ENCODE peak calls at places on chromosome 1, in eight cellular contexts. R is GM23338, P is breast epithelium, W is K562, G is HL-60, F is sigmoid colon, Q is stomach, T is prostate gland. H is an unnamed sample.

GRCh38 chr1:121459235-121459634 is 274.5 kb downstream of the SRGAP2C start:
- DNase-seq in R (no peak), P (no peak), W (no peak), G (no peak), F (no peak), Q (no peak), T (no peak), H (no peak)

GRCh38 chr1:185696419-185697150 is 37.6 kb upstream of the HMCN1 start:
- DNase-seq in R (no peak), P (no peak), W (no peak), G (no peak), F (no peak), Q (no peak), T (no peak), H (no peak)

GRCh38 chr1:237736372-237737029 is 154.2 kb downstream of the ZP4 start:
- DNase-seq in R (peak), P (no peak), W (peak), G (no peak), F (no peak), Q (no peak), T (no peak), H (no peak)

GRCh38 chr1:77473690-77474089 is 191.9 kb downstream of the AK5 start:
- DNase-seq in R (no peak), P (no peak), W (no peak), G (no peak), F (no peak), Q (no peak), T (no peak), H (no peak)

GRCh38 chr1:22503721-22504410 is 52.2 kb downstream of the ZBTB40 start:
- DNase-seq in R (no peak), P (no peak), W (no peak), G (no peak), F (no peak), Q (no peak), T (no peak), H (no peak)

GRCh38 chr1:168504064-168504837 is 39.5 kb downstream of the XCL2 start:
- DNase-seq in R (no peak), P (no peak), W (no peak), G (peak), F (peak), Q (peak), T (no peak), H (peak)

GRCh38 chr1:26690157-26690556 is 5.7 kb upstream of the ARID1A start:
- DNase-seq in R (no peak), P (no peak), W (peak), G (peak), F (no peak), Q (no peak), T (no peak), H (no peak)

GRCh38 chr1:170545476-170545875 is 13.5 kb downstream of the GORAB start:
- DNase-seq in R (no peak), P (no peak), W (no peak), G (no peak), F (no peak), Q (no peak), T (no peak), H (no peak)

GRCh38 chr1:212916395-212917133 is 33.8 kb upstream of the VASH2 start:
- DNase-seq in R (peak), P (no peak), W (peak), G (peak), F (no peak), Q (peak), T (peak), H (no peak)

GRCh38 chr1:2442676-2443075 is 30.3 kb upstream of the PEX10 start:
- DNase-seq in R (no peak), P (no peak), W (no peak), G (no peak), F (no peak), Q (no peak), T (no peak), H (no peak)

GRCh38 chr1:2443285-2444137 is 31.1 kb upstream of the PEX10 start:
- DNase-seq in R (peak), P (no peak), W (no peak), G (no peak), F (no peak), Q (no peak), T (no peak), H (no peak)

GRCh38 chr1:2444138-2444591 is 31.8 kb upstream of the PEX10 start:
- DNase-seq in R (no peak), P (no peak), W (no peak), G (no peak), F (no peak), Q (no peak), T (no peak), H (no peak)

GRCh38 chr1:2439369-2439768 is 27.0 kb upstream of the PEX10 start:
- DNase-seq in R (no peak), P (no peak), W (no peak), G (no peak), F (no peak), Q (no peak), T (no peak), H (no peak)

DNA sequence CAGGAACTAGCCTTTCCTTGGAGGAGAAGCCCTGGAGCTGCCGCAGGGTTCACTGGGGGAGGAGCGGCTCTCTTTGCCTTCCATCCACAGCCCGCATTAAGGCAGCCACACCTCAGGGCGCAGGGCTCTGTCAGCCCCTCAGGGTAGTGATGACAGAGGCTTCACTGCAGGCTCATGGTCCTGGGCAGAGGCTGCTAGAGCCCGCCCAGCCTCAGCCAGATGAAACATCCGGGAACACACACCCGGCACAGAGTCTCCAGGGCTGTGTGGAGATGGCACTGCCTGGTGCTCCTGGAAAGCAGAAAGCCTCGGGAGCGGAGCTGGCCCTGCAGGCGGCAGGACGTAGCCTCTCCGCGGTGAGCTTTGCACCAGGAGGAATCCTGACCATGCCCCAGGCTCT is 29.4 kb upstream of the PEX10 start:
- DNase-seq in R (no peak), P (no peak), W (no peak), G (no peak), F (no peak), Q (no peak), T (no peak), H (no peak)
- TF ChIP-seq POLR2AphosphoS5 in R (no peak), P (no peak), W (no peak), G (no peak), F (no peak), Q (no peak), T (no peak), H (no peak)

GRCh38 chr1:202159534-202160371 is 649 bp downstream of the PTPN7 start:
- DNase-seq in R (no peak), P (no peak), W (peak), G (peak), F (no peak), Q (no peak), T (no peak), H (no peak)

GRCh38 chr1:202162049-202162417 is 1.6 kb upstream of the PTPN7 start:
- DNase-seq in R (no peak), P (no peak), W (peak), G (peak), F (no peak), Q (no peak), T (no peak), H (no peak)

GRCh38 chr1:202158810-202159533 is 1.4 kb downstream of the PTPN7 start:
- DNase-seq in R (peak), P (no peak), W (peak), G (peak), F (no peak), Q (no peak), T (no peak), H (no peak)

GRCh38 chr1:202161151-202162048 is 998 bp upstream of the PTPN7 start:
- DNase-seq in R (no peak), P (no peak), W (peak), G (peak), F (no peak), Q (no peak), T (no peak), H (no peak)

GRCh38 chr1:202160377-202160940 is at the start of gene PTPN7:
- DNase-seq in R (no peak), P (no peak), W (peak), G (peak), F (no peak), Q (peak), T (no peak), H (no peak)
- H3K4me3 ChIP-seq in R (no peak), P (no peak), W (peak), G (peak), F (no peak), Q (peak), T (no peak), H (peak)

DNA sequence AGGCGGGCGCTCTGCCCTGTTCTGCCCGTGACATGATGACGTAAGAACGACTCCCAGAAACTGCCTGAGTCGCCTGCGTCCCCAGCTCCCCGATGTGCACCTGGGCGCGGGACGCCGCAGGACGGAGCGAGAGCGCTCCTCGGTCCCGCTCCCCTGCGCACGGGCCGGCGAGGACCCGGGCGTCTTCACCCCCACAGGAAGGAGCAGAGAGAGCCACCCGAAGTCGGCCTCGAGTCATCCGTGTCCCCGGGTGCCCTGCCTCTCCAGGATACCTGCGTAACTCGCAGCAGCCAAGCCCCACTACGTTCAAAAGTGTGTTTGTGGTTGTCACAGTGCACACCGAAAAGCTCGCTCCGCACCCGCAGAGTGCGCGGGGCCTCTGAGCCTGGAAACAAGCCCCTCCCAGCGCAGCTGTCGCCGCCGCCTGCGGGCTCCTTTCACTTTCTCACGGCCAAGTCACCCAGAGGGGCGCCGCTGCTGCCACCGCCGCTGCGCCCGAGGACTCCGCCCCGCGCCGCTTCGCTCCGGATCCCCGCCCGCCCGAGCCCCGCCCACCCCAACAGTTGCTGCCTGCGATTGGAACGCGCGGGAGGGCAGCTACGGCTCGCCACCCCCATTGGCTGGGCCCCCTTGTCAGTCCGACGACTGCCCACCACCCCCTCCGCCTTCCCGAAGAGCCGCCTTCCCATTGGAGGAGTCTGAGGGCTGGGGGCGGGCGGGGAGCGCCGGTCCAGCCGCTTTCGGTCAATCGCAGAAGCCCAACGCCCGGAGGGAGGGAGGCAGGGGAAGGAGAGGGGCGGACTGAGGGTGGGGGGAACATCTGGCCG is 3.1 kb upstream of the ZBTB18 start:
- DNase-seq in R (peak), P (peak), W (peak), G (peak), F (peak), Q (peak), T (peak), H (peak)
- TF ChIP-seq POLR2AphosphoS5 in R (peak), P (peak), W (peak), G (peak), F (peak), Q (peak), T (peak), H (peak)

GRCh38 chr1:94888201-94888600 is 38.7 kb downstream of the CNN3 start:
- DNase-seq in R (no peak), P (no peak), W (no peak), G (no peak), F (no peak), Q (no peak), T (no peak), H (no peak)

GRCh38 chr1:94887603-94888171 is 39.2 kb downstream of the CNN3 start:
- DNase-seq in R (peak), P (no peak), W (no peak), G (no peak), F (no peak), Q (no peak), T (no peak), H (no peak)

GRCh38 chr1:94884101-94884875 is 42.6 kb downstream of the CNN3 start:
- DNase-seq in R (peak), P (peak), W (no peak), G (no peak), F (no peak), Q (peak), T (peak), H (no peak)

GRCh38 chr1:94886361-94886760 is 40.5 kb downstream of the CNN3 start:
- DNase-seq in R (peak), P (no peak), W (no peak), G (no peak), F (no peak), Q (no peak), T (no peak), H (no peak)

GRCh38 chr1:94883688-94884087 is 43.2 kb downstream of the CNN3 start:
- DNase-seq in R (no peak), P (peak), W (no peak), G (no peak), F (no peak), Q (no peak), T (no peak), H (no peak)
- H3K4me3 ChIP-seq in R (no peak), P (no peak), W (no peak), G (no peak), F (no peak), Q (no peak), T (no peak), H (no peak)

GRCh38 chr1:234554478-234555311 is 55.3 kb downstream of the IRF2BP2 start:
- DNase-seq in R (no peak), P (no peak), W (peak), G (no peak), F (peak), Q (no peak), T (no peak), H (peak)
- TF ChIP-seq POLR2AphosphoS5 in R (no peak), P (no peak), W (no peak), G (no peak), F (peak), Q (peak), T (no peak), H (no peak)

DNA sequence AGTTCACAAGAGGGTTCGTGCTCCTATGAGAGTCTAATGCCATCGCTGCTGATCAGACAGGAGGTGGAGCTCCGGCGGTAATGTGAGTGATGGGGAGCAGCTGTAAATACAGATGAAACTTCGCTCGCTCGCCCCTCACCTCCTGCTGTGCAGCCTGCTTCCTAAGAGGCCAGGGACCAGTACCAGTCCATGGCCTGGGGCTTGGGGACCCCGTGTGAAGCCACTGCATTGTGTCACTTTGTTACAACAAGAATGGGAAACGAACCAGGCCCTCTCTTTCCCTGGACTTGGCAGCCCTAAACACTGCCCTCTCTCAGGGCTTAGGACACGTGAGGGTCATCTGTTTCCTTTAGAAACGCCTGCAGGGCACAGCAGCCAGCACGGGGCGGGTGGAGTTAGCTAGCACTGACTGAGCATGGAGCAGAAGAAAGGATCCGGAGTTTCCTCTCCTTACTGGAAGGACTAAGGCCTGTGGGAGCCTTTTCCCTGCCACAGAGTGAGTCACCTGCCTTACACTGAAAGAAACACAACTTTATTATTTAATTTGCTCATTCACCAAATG is 185.2 kb upstream of the TMEM51 start:
- DNase-seq in R (peak), P (peak), W (no peak), G (no peak), F (peak), Q (no peak), T (no peak), H (peak)
- H3K4me3 ChIP-seq in R (no peak), P (no peak), W (no peak), G (no peak), F (no peak), Q (no peak), T (no peak), H (no peak)

DNA sequence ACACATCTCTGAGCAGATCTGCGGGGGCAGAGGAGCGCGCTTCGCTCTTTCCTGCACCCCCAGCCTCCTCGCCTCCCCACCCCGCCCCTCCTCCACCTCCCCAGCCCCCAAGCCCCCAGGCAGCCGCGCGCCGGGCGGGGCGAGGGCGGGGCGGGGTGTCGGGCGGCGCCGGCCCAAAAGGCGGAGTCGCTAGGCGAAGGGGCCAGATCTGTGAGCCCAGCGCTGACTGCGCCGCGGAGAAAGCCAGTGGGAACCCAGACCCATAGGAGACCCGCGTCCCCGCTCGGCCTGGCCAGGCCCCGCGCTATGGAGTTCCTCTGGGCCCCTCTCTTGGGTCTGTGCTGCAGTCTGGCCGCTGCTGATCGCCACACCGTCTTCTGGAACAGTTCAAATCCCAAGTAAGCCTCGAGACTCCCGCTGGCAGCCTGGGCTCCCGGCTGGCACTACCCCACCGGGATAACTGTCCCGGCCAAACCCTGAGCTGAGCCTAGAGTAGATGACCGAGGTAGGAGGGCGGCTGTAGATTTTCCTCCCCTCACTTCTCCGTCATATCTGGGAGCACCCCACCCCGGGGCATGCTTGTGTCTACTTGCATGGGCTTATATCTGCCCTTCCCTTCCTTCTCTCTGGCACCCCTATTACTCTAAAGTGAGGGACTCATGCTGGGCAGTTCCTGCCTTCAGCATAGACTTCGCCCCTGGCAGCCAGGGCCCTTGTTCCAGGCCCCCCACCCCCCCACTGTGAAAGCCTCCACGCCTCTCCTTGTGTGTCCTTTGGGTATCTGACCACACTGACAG is at the start of gene EFNA1:
- DNase-seq in R (peak), P (peak), W (peak), G (no peak), F (peak), Q (peak), T (peak), H (peak)
- TF ChIP-seq POLR2AphosphoS5 in R (no peak), P (peak), W (no peak), G (no peak), F (peak), Q (no peak), T (peak), H (no peak)

GRCh38 chr1:53063744-53064515 is 1.9 kb downstream of the PODN start:
- DNase-seq in R (no peak), P (no peak), W (no peak), G (no peak), F (no peak), Q (no peak), T (no peak), H (no peak)
- H3K4me3 ChIP-seq in R (peak), P (peak), W (no peak), G (no peak), F (peak), Q (peak), T (no peak), H (peak)

GRCh38 chr1:224524679-224525078 is 90.1 kb upstream of the WDR26 start:
- DNase-seq in R (no peak), P (no peak), W (no peak), G (no peak), F (no peak), Q (no peak), T (no peak), H (no peak)
- TF ChIP-seq POLR2AphosphoS5 in R (no peak), P (no peak), W (no peak), G (no peak), F (no peak), Q (no peak), T (no peak), H (no peak)

H was measured in suprapubic skin.